ENCODE peak calls at places on chromosomes 1 and 21, in eight cellular contexts. M is neural crest cell, A is mucosa of gallbladder, L is iPS-NIHi11, S is left ventricle myocardium inferior, X is GM03348, G is nephron progenitor cell, F is AG04450. R is an unnamed sample.
A peak's percentile ranks its signal among the peaks of the same experiment; 100 is the strongest.

GRCh38 chr1:180043785-180044184 is 89.2 kb downstream of the CEP350 start:
- DNase-seq in S (no peak), L (no peak), M (no peak), A (no peak), X (no peak), G (no peak), F (no peak), R (no peak)

GRCh38 chr1:199002670-199003069 is 363.8 kb downstream of the PTPRC start:
- DNase-seq in S (no peak), L (no peak), A (no peak), M (no peak), X (no peak), G (no peak), F (no peak), R (no peak)

GRCh38 chr21:33230518-33231324 is 983 bp downstream of the IFNAR2 start:
- DNase-seq in M (peak; percentile 29), X (peak; percentile 66), L (peak; percentile 66), F (no peak), A (no peak), G (peak; percentile 65), S (peak; percentile 63), R (peak; percentile 58)

GRCh38 chr1:3903141-3904005 is 3.3 kb upstream of the C1orf174 start:
- DNase-seq in M (no peak), F (no peak), L (no peak), A (no peak), X (no peak), S (no peak), G (no peak), R (no peak)

GRCh38 chr1:115748396-115749130 is 20.0 kb downstream of the CASQ2 start:
- DNase-seq in F (no peak), M (no peak), L (no peak), S (no peak), G (no peak), A (no peak), X (no peak), R (no peak)

GRCh38 chr1:156416993-156417699 is 48.1 kb downstream of the RHBG start:
- DNase-seq in G (no peak), L (no peak), S (no peak), F (no peak), A (no peak), X (no peak), M (no peak), R (no peak)

GRCh38 chr1:223641523-223642039 is 23.9 kb downstream of the CAPN8 start:
- DNase-seq in G (no peak), M (no peak), F (no peak), S (no peak), L (no peak), X (no peak), A (peak; percentile 64), R (no peak)

GRCh38 chr21:29360799-29361765 is 62.4 kb downstream of the BACH1 start:
- DNase-seq in M (no peak), F (no peak), X (no peak), L (no peak), A (peak; percentile 22), S (no peak), G (no peak), R (no peak)

GRCh38 chr21:28393279-28393678 is 599.4 kb downstream of the LTN1 start:
- DNase-seq in M (no peak), S (no peak), L (peak; percentile 56), A (peak; percentile 93), F (no peak), G (no peak), X (no peak), R (no peak)

R was measured in psoas muscle.